ENCODE peak calls at places on chromosomes 7 and 10, in six cellular contexts. One of them, this sample, is unnamed.

GRCh38 chr10:109640915-109641314 is 282.4 kb downstream of the XPNPEP1 start:
- DNase-seq in thoracic aorta: no peak
- DNase-seq in GM23248: no peak
- DNase-seq in stimulated activated CD8-positive, alpha-beta memory T cell treated with anti-CD3 and anti-CD28 coated beads, Interleukin-12 subunit alpha, Interleukin-12 subunit beta, amount 100 ng/mL, for 1 hour: no peak
- DNase-seq in KG1: no peak
- DNase-seq in cardiac fibroblast: no peak
- DNase-seq in this sample: no peak

GRCh38 chr7:64882341-64883112 is 20.5 kb upstream of the ZNF273 start:
- DNase-seq in stimulated activated CD8-positive, alpha-beta memory T cell treated with anti-CD3 and anti-CD28 coated beads, Interleukin-12 subunit alpha, Interleukin-12 subunit beta, amount 100 ng/mL, for 1 hour: no peak
- DNase-seq in thoracic aorta: no peak
- DNase-seq in cardiac fibroblast: peak
- DNase-seq in GM23248: peak
- DNase-seq in KG1: no peak
- DNase-seq in this sample: no peak

GRCh38 chr10:47363781-47364180 is 15.6 kb downstream of the RBP3 start:
- DNase-seq in KG1: no peak
- DNase-seq in stimulated activated CD8-positive, alpha-beta memory T cell treated with anti-CD3 and anti-CD28 coated beads, Interleukin-12 subunit alpha, Interleukin-12 subunit beta, amount 100 ng/mL, for 1 hour: no peak
- DNase-seq in cardiac fibroblast: no peak
- DNase-seq in thoracic aorta: no peak
- DNase-seq in GM23248: no peak
- DNase-seq in this sample: no peak

GRCh38 chr7:1101580-1102431 is 13.9 kb downstream of the GPER1 start:
- DNase-seq in GM23248: no peak
- DNase-seq in KG1: no peak
- DNase-seq in stimulated activated CD8-positive, alpha-beta memory T cell treated with anti-CD3 and anti-CD28 coated beads, Interleukin-12 subunit alpha, Interleukin-12 subunit beta, amount 100 ng/mL, for 1 hour: no peak
- DNase-seq in thoracic aorta: no peak
- DNase-seq in cardiac fibroblast: no peak
- DNase-seq in this sample: no peak

GRCh38 chr10:130567436-130567835 is 431.2 kb downstream of the GLRX3 start:
- DNase-seq in stimulated activated CD8-positive, alpha-beta memory T cell treated with anti-CD3 and anti-CD28 coated beads, Interleukin-12 subunit alpha, Interleukin-12 subunit beta, amount 100 ng/mL, for 1 hour: no peak
- DNase-seq in cardiac fibroblast: no peak
- DNase-seq in GM23248: no peak
- DNase-seq in thoracic aorta: no peak
- DNase-seq in KG1: no peak
- DNase-seq in this sample: no peak

GRCh38 chr7:55563596-55564325 is 8.5 kb downstream of the VOPP1 start:
- DNase-seq in stimulated activated CD8-positive, alpha-beta memory T cell treated with anti-CD3 and anti-CD28 coated beads, Interleukin-12 subunit alpha, Interleukin-12 subunit beta, amount 100 ng/mL, for 1 hour: no peak
- DNase-seq in thoracic aorta: no peak
- DNase-seq in KG1: no peak
- DNase-seq in GM23248: no peak
- DNase-seq in cardiac fibroblast: no peak
- DNase-seq in this sample: no peak

GRCh38 chr10:132891994-132892393 is 50.4 kb downstream of the CFAP46 start:
- DNase-seq in KG1: no peak
- DNase-seq in thoracic aorta: no peak
- DNase-seq in stimulated activated CD8-positive, alpha-beta memory T cell treated with anti-CD3 and anti-CD28 coated beads, Interleukin-12 subunit alpha, Interleukin-12 subunit beta, amount 100 ng/mL, for 1 hour: no peak
- DNase-seq in GM23248: peak
- DNase-seq in cardiac fibroblast: peak
- DNase-seq in this sample: no peak

GRCh38 chr7:102426268-102427031 is 6.9 kb upstream of the ORAI2 start:
- DNase-seq in GM23248: no peak
- DNase-seq in thoracic aorta: no peak
- DNase-seq in cardiac fibroblast: no peak
- DNase-seq in KG1: no peak
- DNase-seq in stimulated activated CD8-positive, alpha-beta memory T cell treated with anti-CD3 and anti-CD28 coated beads, Interleukin-12 subunit alpha, Interleukin-12 subunit beta, amount 100 ng/mL, for 1 hour: peak
- DNase-seq in this sample: peak

GRCh38 chr10:6328708-6329423 is 126.1 kb downstream of the PFKFB3 start:
- DNase-seq in cardiac fibroblast: no peak
- DNase-seq in KG1: no peak
- DNase-seq in thoracic aorta: peak
- DNase-seq in GM23248: no peak
- DNase-seq in stimulated activated CD8-positive, alpha-beta memory T cell treated with anti-CD3 and anti-CD28 coated beads, Interleukin-12 subunit alpha, Interleukin-12 subunit beta, amount 100 ng/mL, for 1 hour: no peak
- DNase-seq in this sample: no peak

GRCh38 chr10:4450981-4451501 is 375.0 kb upstream of the AKR1E2 start:
- DNase-seq in KG1: peak
- DNase-seq in GM23248: peak
- DNase-seq in cardiac fibroblast: peak
- DNase-seq in thoracic aorta: no peak
- DNase-seq in stimulated activated CD8-positive, alpha-beta memory T cell treated with anti-CD3 and anti-CD28 coated beads, Interleukin-12 subunit alpha, Interleukin-12 subunit beta, amount 100 ng/mL, for 1 hour: no peak
- DNase-seq in this sample: no peak

GRCh38 chr7:101984141-101984879 is 166.9 kb downstream of the CUX1 start:
- DNase-seq in stimulated activated CD8-positive, alpha-beta memory T cell treated with anti-CD3 and anti-CD28 coated beads, Interleukin-12 subunit alpha, Interleukin-12 subunit beta, amount 100 ng/mL, for 1 hour: no peak
- DNase-seq in cardiac fibroblast: no peak
- DNase-seq in GM23248: peak
- DNase-seq in thoracic aorta: no peak
- DNase-seq in KG1: no peak
- DNase-seq in this sample: no peak

GRCh38 chr10:90130321-90131086 is 429.1 kb downstream of the KIF20B start:
- DNase-seq in cardiac fibroblast: no peak
- DNase-seq in KG1: no peak
- DNase-seq in stimulated activated CD8-positive, alpha-beta memory T cell treated with anti-CD3 and anti-CD28 coated beads, Interleukin-12 subunit alpha, Interleukin-12 subunit beta, amount 100 ng/mL, for 1 hour: no peak
- DNase-seq in GM23248: no peak
- DNase-seq in thoracic aorta: no peak
- DNase-seq in this sample: no peak

GRCh38 chr10:74314166-74314565 is 163.1 kb downstream of the ADK start:
- DNase-seq in thoracic aorta: no peak
- DNase-seq in cardiac fibroblast: peak
- DNase-seq in stimulated activated CD8-positive, alpha-beta memory T cell treated with anti-CD3 and anti-CD28 coated beads, Interleukin-12 subunit alpha, Interleukin-12 subunit beta, amount 100 ng/mL, for 1 hour: no peak
- DNase-seq in GM23248: peak
- DNase-seq in KG1: no peak
- DNase-seq in this sample: no peak

GRCh38 chr10:66350622-66351399 is 575.0 kb upstream of the LRRTM3 start:
- DNase-seq in thoracic aorta: no peak
- DNase-seq in stimulated activated CD8-positive, alpha-beta memory T cell treated with anti-CD3 and anti-CD28 coated beads, Interleukin-12 subunit alpha, Interleukin-12 subunit beta, amount 100 ng/mL, for 1 hour: no peak
- DNase-seq in GM23248: no peak
- DNase-seq in KG1: no peak
- DNase-seq in cardiac fibroblast: no peak
- DNase-seq in this sample: no peak

GRCh38 chr7:26653430-26653911 is 210.9 kb downstream of the SKAP2 start:
- DNase-seq in cardiac fibroblast: peak
- DNase-seq in GM23248: no peak
- DNase-seq in KG1: no peak
- DNase-seq in stimulated activated CD8-positive, alpha-beta memory T cell treated with anti-CD3 and anti-CD28 coated beads, Interleukin-12 subunit alpha, Interleukin-12 subunit beta, amount 100 ng/mL, for 1 hour: no peak
- DNase-seq in thoracic aorta: no peak
- DNase-seq in this sample: no peak

GRCh38 chr7:26201261-26202018 is at the start of gene CBX3:
- DNase-seq in GM23248: peak
- DNase-seq in KG1: peak
- DNase-seq in stimulated activated CD8-positive, alpha-beta memory T cell treated with anti-CD3 and anti-CD28 coated beads, Interleukin-12 subunit alpha, Interleukin-12 subunit beta, amount 100 ng/mL, for 1 hour: peak
- DNase-seq in cardiac fibroblast: no peak
- DNase-seq in thoracic aorta: peak
- DNase-seq in this sample: peak

GRCh38 chr10:34537629-34538231 is 277.4 kb downstream of the PARD3 start:
- DNase-seq in KG1: no peak
- DNase-seq in thoracic aorta: no peak
- DNase-seq in GM23248: no peak
- DNase-seq in stimulated activated CD8-positive, alpha-beta memory T cell treated with anti-CD3 and anti-CD28 coated beads, Interleukin-12 subunit alpha, Interleukin-12 subunit beta, amount 100 ng/mL, for 1 hour: no peak
- DNase-seq in cardiac fibroblast: no peak
- DNase-seq in this sample: no peak

GRCh38 chr7:37320840-37321468 is 127.7 kb downstream of the ELMO1 start:
- DNase-seq in stimulated activated CD8-positive, alpha-beta memory T cell treated with anti-CD3 and anti-CD28 coated beads, Interleukin-12 subunit alpha, Interleukin-12 subunit beta, amount 100 ng/mL, for 1 hour: no peak
- DNase-seq in KG1: no peak
- DNase-seq in thoracic aorta: no peak
- DNase-seq in GM23248: no peak
- DNase-seq in cardiac fibroblast: no peak
- DNase-seq in this sample: no peak

GRCh38 chr7:134533288-134533771 is 6.0 kb downstream of the AKR1B10 start:
- DNase-seq in KG1: no peak
- DNase-seq in stimulated activated CD8-positive, alpha-beta memory T cell treated with anti-CD3 and anti-CD28 coated beads, Interleukin-12 subunit alpha, Interleukin-12 subunit beta, amount 100 ng/mL, for 1 hour: no peak
- DNase-seq in thoracic aorta: no peak
- DNase-seq in cardiac fibroblast: no peak
- DNase-seq in GM23248: peak
- DNase-seq in this sample: no peak

GRCh38 chr10:119090968-119091367 is 10.4 kb upstream of the EIF3A start:
- DNase-seq in GM23248: peak
- DNase-seq in thoracic aorta: no peak
- DNase-seq in cardiac fibroblast: peak
- DNase-seq in KG1: no peak
- DNase-seq in stimulated activated CD8-positive, alpha-beta memory T cell treated with anti-CD3 and anti-CD28 coated beads, Interleukin-12 subunit alpha, Interleukin-12 subunit beta, amount 100 ng/mL, for 1 hour: no peak
- DNase-seq in this sample: no peak

GRCh38 chr10:61066661-61067353 is 122.8 kb upstream of the RHOBTB1 start:
- DNase-seq in stimulated activated CD8-positive, alpha-beta memory T cell treated with anti-CD3 and anti-CD28 coated beads, Interleukin-12 subunit alpha, Interleukin-12 subunit beta, amount 100 ng/mL, for 1 hour: no peak
- DNase-seq in GM23248: no peak
- DNase-seq in thoracic aorta: no peak
- DNase-seq in cardiac fibroblast: no peak
- DNase-seq in KG1: no peak
- DNase-seq in this sample: no peak

GRCh38 chr10:32446701-32447406 is 914 bp downstream of the CCDC7 start:
- DNase-seq in stimulated activated CD8-positive, alpha-beta memory T cell treated with anti-CD3 and anti-CD28 coated beads, Interleukin-12 subunit alpha, Interleukin-12 subunit beta, amount 100 ng/mL, for 1 hour: no peak
- DNase-seq in GM23248: peak
- DNase-seq in thoracic aorta: no peak
- DNase-seq in cardiac fibroblast: no peak
- DNase-seq in KG1: peak
- DNase-seq in this sample: no peak

GRCh38 chr7:31648288-31648687 is 38.7 kb upstream of the PPP1R17 start:
- DNase-seq in cardiac fibroblast: peak
- DNase-seq in thoracic aorta: no peak
- DNase-seq in stimulated activated CD8-positive, alpha-beta memory T cell treated with anti-CD3 and anti-CD28 coated beads, Interleukin-12 subunit alpha, Interleukin-12 subunit beta, amount 100 ng/mL, for 1 hour: no peak
- DNase-seq in KG1: no peak
- DNase-seq in GM23248: peak
- DNase-seq in this sample: no peak

GRCh38 chr7:25216837-25217236 is 11.4 kb downstream of the NPVF start:
- DNase-seq in stimulated activated CD8-positive, alpha-beta memory T cell treated with anti-CD3 and anti-CD28 coated beads, Interleukin-12 subunit alpha, Interleukin-12 subunit beta, amount 100 ng/mL, for 1 hour: no peak
- DNase-seq in thoracic aorta: no peak
- DNase-seq in GM23248: peak
- DNase-seq in KG1: peak
- DNase-seq in cardiac fibroblast: peak
- DNase-seq in this sample: no peak

GRCh38 chr7:104979167-104979841 is 34.7 kb upstream of the KMT2E start:
- DNase-seq in KG1: no peak
- DNase-seq in GM23248: peak
- DNase-seq in stimulated activated CD8-positive, alpha-beta memory T cell treated with anti-CD3 and anti-CD28 coated beads, Interleukin-12 subunit alpha, Interleukin-12 subunit beta, amount 100 ng/mL, for 1 hour: no peak
- DNase-seq in thoracic aorta: no peak
- DNase-seq in cardiac fibroblast: peak
- DNase-seq in this sample: no peak

GRCh38 chr7:132394283-132395003 is 181.8 kb downstream of the PLXNA4 start:
- DNase-seq in GM23248: peak
- DNase-seq in cardiac fibroblast: peak
- DNase-seq in stimulated activated CD8-positive, alpha-beta memory T cell treated with anti-CD3 and anti-CD28 coated beads, Interleukin-12 subunit alpha, Interleukin-12 subunit beta, amount 100 ng/mL, for 1 hour: peak
- DNase-seq in thoracic aorta: no peak
- DNase-seq in KG1: no peak
- DNase-seq in this sample: no peak

GRCh38 chr10:73887038-73888015 is 13.0 kb upstream of the CAMK2G start:
- DNase-seq in thoracic aorta: peak
- DNase-seq in cardiac fibroblast: peak
- DNase-seq in KG1: no peak
- DNase-seq in stimulated activated CD8-positive, alpha-beta memory T cell treated with anti-CD3 and anti-CD28 coated beads, Interleukin-12 subunit alpha, Interleukin-12 subunit beta, amount 100 ng/mL, for 1 hour: no peak
- DNase-seq in GM23248: peak
- DNase-seq in this sample: no peak

GRCh38 chr7:95470452-95470851 is 15.3 kb upstream of the ASB4 start:
- DNase-seq in stimulated activated CD8-positive, alpha-beta memory T cell treated with anti-CD3 and anti-CD28 coated beads, Interleukin-12 subunit alpha, Interleukin-12 subunit beta, amount 100 ng/mL, for 1 hour: no peak
- DNase-seq in thoracic aorta: no peak
- DNase-seq in KG1: no peak
- DNase-seq in cardiac fibroblast: peak
- DNase-seq in GM23248: peak
- DNase-seq in this sample: no peak

GRCh38 chr10:97612386-97612785 is 20.9 kb downstream of the MORN4 start:
- DNase-seq in KG1: no peak
- DNase-seq in GM23248: peak
- DNase-seq in stimulated activated CD8-positive, alpha-beta memory T cell treated with anti-CD3 and anti-CD28 coated beads, Interleukin-12 subunit alpha, Interleukin-12 subunit beta, amount 100 ng/mL, for 1 hour: no peak
- DNase-seq in cardiac fibroblast: peak
- DNase-seq in thoracic aorta: no peak
- DNase-seq in this sample: no peak

GRCh38 chr10:54985732-54986131 is 184.7 kb upstream of the PCDH15 start:
- DNase-seq in stimulated activated CD8-positive, alpha-beta memory T cell treated with anti-CD3 and anti-CD28 coated beads, Interleukin-12 subunit alpha, Interleukin-12 subunit beta, amount 100 ng/mL, for 1 hour: no peak
- DNase-seq in thoracic aorta: no peak
- DNase-seq in cardiac fibroblast: peak
- DNase-seq in GM23248: peak
- DNase-seq in KG1: no peak
- DNase-seq in this sample: no peak

GRCh38 chr10:113511419-113511818 is 41.4 kb upstream of the HABP2 start:
- DNase-seq in thoracic aorta: no peak
- DNase-seq in KG1: no peak
- DNase-seq in stimulated activated CD8-positive, alpha-beta memory T cell treated with anti-CD3 and anti-CD28 coated beads, Interleukin-12 subunit alpha, Interleukin-12 subunit beta, amount 100 ng/mL, for 1 hour: no peak
- DNase-seq in cardiac fibroblast: no peak
- DNase-seq in GM23248: no peak
- DNase-seq in this sample: no peak

GRCh38 chr7:132117636-132118035 is 458.6 kb downstream of the PLXNA4 start:
- DNase-seq in stimulated activated CD8-positive, alpha-beta memory T cell treated with anti-CD3 and anti-CD28 coated beads, Interleukin-12 subunit alpha, Interleukin-12 subunit beta, amount 100 ng/mL, for 1 hour: no peak
- DNase-seq in GM23248: no peak
- DNase-seq in cardiac fibroblast: no peak
- DNase-seq in KG1: no peak
- DNase-seq in thoracic aorta: no peak
- DNase-seq in this sample: no peak

GRCh38 chr7:21469894-21470293 is 42.0 kb downstream of the SP4 start:
- DNase-seq in KG1: no peak
- DNase-seq in thoracic aorta: no peak
- DNase-seq in cardiac fibroblast: no peak
- DNase-seq in GM23248: no peak
- DNase-seq in stimulated activated CD8-positive, alpha-beta memory T cell treated with anti-CD3 and anti-CD28 coated beads, Interleukin-12 subunit alpha, Interleukin-12 subunit beta, amount 100 ng/mL, for 1 hour: no peak
- DNase-seq in this sample: no peak

GRCh38 chr7:131606346-131607290 is 50.2 kb upstream of the PODXL start:
- DNase-seq in GM23248: peak
- DNase-seq in stimulated activated CD8-positive, alpha-beta memory T cell treated with anti-CD3 and anti-CD28 coated beads, Interleukin-12 subunit alpha, Interleukin-12 subunit beta, amount 100 ng/mL, for 1 hour: no peak
- DNase-seq in KG1: no peak
- DNase-seq in thoracic aorta: no peak
- DNase-seq in cardiac fibroblast: no peak
- DNase-seq in this sample: no peak

This sample was measured in memory B cell.